ENCODE peak calls at places on chromosomes 11 and 22, in five cellular contexts. W is prostate gland; G is CD8-positive, alpha-beta memory T cell; P is OCI-LY7; C is colonic mucosa. Y is an unnamed sample. For H3K4me1, the result is how much of the 10 kb centered on the place peaks cover.

GRCh38 chr11:16895306-16895705 is 118.9 kb downstream of the PLEKHA7 start:
- DNase-seq in C (no peak), P (no peak), G (no peak), W (no peak), Y (no peak)

GRCh38 chr11:134537941-134538340 is 125.9 kb upstream of the B3GAT1 start:
- DNase-seq in P (no peak), G (no peak), W (no peak), C (no peak), Y (no peak)

GRCh38 chr22:37419370-37419915 is 7.8 kb downstream of the ELFN2 start:
- DNase-seq in P (no peak), W (no peak), G (no peak), C (no peak), Y (no peak)

GRCh38 chr11:111148953-111149352 is 96.6 kb upstream of the POU2AF2 start:
- DNase-seq in C (no peak), G (no peak), W (no peak), P (no peak), Y (no peak)

GRCh38 chr11:114197799-114198500 is 98.2 kb upstream of the NNMT start:
- DNase-seq in C (no peak), P (no peak), W (peak), G (no peak), Y (peak)

GRCh38 chr22:37983860-37984791 is at the start of gene SOX10:
- DNase-seq in P (no peak), G (no peak), C (no peak), W (no peak), Y (no peak)

GRCh38 chr22:28773461-28773867 is 969 bp downstream of the CCDC117 start:
- DNase-seq in W (no peak), G (no peak), C (no peak), P (no peak), Y (no peak)

GRCh38 chr11:63761870-63762661 is 6.5 kb downstream of the ZFTA start:
- DNase-seq in P (no peak), G (no peak), C (peak), W (no peak), Y (no peak)

GRCh38 chr11:134797411-134798089 is 385.5 kb upstream of the B3GAT1 start:
- DNase-seq in W (no peak), C (no peak), P (no peak), G (no peak), Y (no peak)

GRCh38 chr11:105942951-105943350 is 79.1 kb downstream of the MSANTD4 start:
- DNase-seq in W (no peak), G (no peak), C (no peak), P (no peak), Y (no peak)

GRCh38 chr11:73162196-73162740 is 20.1 kb upstream of the FCHSD2 start:
- DNase-seq in G (no peak), W (no peak), P (peak), C (no peak), Y (no peak)
- H3K27ac ChIP-seq in G (no peak), W (no peak), P (no peak), C (no peak), Y (no peak)

GRCh38 chr22:35649026-35649553 is 844 bp downstream of the APOL6 start:
- DNase-seq in P (peak), C (no peak), G (no peak), W (no peak), Y (no peak)

GRCh38 chr22:35645646-35646045 is 2.6 kb upstream of the APOL6 start:
- DNase-seq in W (no peak), G (no peak), P (no peak), C (no peak), Y (no peak)

GRCh38 chr22:35648066-35649025 is at the start of gene APOL6:
- DNase-seq in C (peak), W (peak), G (peak), P (peak), Y (peak)

GRCh38 chr22:35651085-35651484 is 2.8 kb downstream of the APOL6 start:
- DNase-seq in G (no peak), C (no peak), W (no peak), P (no peak), Y (no peak)

DNA sequence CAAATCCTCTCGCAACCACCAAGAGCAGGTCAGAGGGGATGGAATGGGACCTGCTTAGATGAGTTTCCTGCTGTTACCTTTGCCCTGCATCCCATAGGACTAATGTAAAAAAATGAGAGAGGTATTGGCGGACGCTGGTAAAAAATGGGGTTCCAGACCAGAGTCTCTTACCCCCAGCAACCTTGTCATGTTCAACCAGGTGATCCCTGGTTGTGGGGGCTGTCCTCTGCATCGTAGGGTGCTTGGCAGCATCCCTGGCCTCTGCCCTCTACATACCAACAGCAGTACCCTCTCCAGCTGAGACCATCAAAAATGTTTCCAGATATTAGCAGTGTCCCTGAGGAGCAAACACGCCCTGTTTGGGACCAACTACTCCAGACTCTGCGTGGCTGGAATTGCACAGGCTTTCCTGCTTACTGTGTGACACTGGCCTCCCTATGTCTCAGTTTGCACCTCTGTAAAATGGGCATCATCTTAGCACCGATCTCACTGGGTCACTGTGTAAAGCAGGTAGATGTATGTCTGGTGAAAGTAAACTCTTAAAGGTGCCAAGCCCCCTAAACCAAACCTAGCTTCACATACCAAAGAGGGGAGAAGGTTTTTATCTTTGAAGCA is 1.5 kb downstream of the APOL6 start:
- DNase-seq in P (peak), W (no peak), G (no peak), C (no peak), Y (peak)
- H3K4me3 ChIP-seq in P (peak), W (no peak), G (peak), C (peak), Y (peak)

DNA sequence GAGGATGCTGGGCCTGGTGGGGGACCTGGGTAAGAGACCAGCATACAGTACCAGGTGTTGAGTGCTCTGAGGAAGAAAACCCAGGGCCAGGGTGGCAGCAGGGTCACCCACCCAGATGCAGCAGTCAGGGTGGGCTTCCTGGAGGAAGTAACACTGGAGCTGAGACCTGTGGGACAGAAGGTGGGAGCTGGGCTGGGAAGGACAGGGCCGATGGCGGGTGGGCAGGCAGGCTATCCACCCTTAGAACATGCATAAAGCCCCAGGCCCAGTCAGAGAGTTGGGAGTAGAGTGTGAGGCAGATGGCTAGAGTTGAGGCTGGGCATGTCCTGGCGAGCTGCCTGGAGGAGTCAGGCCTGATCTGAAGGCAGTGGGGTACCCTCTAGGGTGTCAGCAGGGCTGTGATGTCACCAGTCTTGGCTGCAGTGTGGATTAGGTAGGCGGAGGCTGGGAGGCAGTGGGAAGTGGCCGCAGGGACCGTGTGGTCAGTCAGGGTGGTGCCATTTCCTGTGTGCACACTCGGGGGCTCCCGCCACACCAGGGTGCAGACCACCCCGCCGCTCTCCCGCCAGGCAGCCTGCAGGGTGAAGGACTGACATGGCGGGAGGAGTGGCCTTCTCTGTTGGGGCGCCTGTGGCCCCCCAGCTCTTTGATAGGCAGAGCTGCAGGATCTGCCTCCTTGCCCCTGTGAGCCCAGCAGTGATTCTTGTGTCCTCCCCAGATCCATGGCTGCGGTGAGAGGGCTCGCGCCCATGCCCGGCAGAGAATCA is 35.3 kb downstream of the IGHMBP2 start:
- DNase-seq in C (no peak), G (no peak), P (no peak), W (no peak), Y (no peak)
- H3K4me1 ChIP-seq in C (under half), G (under half), P (under half), W (under half), Y (under half)

GRCh38 chr11:68431984-68432600 is 28.5 kb upstream of the PPP6R3 start:
- DNase-seq in P (no peak), W (no peak), G (no peak), C (no peak), Y (no peak)

GRCh38 chr11:68433541-68433940 is 27.0 kb upstream of the PPP6R3 start:
- DNase-seq in W (no peak), C (no peak), G (no peak), P (no peak), Y (no peak)

GRCh38 chr11:68430384-68430783 is 30.2 kb upstream of the PPP6R3 start:
- DNase-seq in W (no peak), P (no peak), C (no peak), G (no peak), Y (no peak)

GRCh38 chr11:68430801-68431200 is 29.8 kb upstream of the PPP6R3 start:
- DNase-seq in W (no peak), P (no peak), C (peak), G (no peak), Y (peak)

GRCh38 chr11:68432874-68433273 is 27.7 kb upstream of the PPP6R3 start:
- DNase-seq in G (no peak), P (no peak), W (no peak), C (no peak), Y (no peak)
- H3K27ac ChIP-seq in G (no peak), P (no peak), W (no peak), C (no peak), Y (no peak)

GRCh38 chr11:33379931-33380330 is 122.8 kb downstream of the HIPK3 start:
- DNase-seq in P (peak), C (no peak), G (no peak), W (no peak), Y (no peak)
- H3K4me3 ChIP-seq in P (peak), C (no peak), G (no peak), W (no peak), Y (no peak)

DNA sequence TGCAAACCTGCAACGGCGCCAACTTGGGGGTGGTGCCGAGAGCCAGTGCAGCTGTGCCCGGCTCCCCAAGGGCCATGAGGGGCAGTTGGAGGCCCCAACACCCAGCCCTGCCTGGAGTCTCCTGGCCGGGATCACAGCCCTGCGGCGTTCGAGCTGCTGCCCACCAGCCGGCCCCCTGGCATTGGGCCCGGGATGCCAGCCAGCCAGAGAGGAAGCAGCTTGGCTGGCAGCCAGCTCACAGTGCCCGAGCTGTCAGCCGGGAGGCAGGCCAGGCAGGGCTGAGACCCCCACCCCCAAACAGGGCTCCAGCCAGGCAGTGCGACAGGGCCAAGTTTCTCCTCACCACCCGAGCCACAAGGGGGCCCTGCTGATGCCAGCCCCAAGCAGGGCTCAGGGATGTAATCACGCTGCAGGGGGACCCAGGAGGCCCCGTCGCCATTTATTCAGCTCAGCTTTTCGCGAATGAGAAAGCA is 26.0 kb upstream of the TCF20 start:
- DNase-seq in G (no peak), P (peak), W (no peak), C (no peak), Y (no peak)
- H3K4me1 ChIP-seq in G (half or more), P (half or more), W (under half), C (under half), Y (under half)

GRCh38 chr11:65426839-65427690 is 4.5 kb downstream of the NEAT1 start:
- DNase-seq in C (peak), G (peak), W (peak), P (peak), Y (peak)
- H3K27ac ChIP-seq in C (peak), G (peak), W (peak), P (peak), Y (peak)

GRCh38 chr11:12863605-12864121 is 145.5 kb upstream of the RASSF10 start:
- DNase-seq in P (no peak), C (no peak), W (no peak), G (no peak), Y (no peak)
- H3K4me3 ChIP-seq in P (no peak), C (no peak), W (no peak), G (no peak), Y (no peak)

GRCh38 chr11:62398011-62398994 is 20.5 kb upstream of the SCGB1A1 start:
- DNase-seq in P (no peak), W (no peak), C (peak), G (no peak), Y (no peak)
- H3K4me1 ChIP-seq in P (under half), W (under half), C (under half), G (under half), Y (under half)

Y was measured in lung.